ENCODE peak calls at places on chromosomes 1 and 21, in ten cellular contexts. One of them, this sample, is unnamed.

GRCh38 chr21:40793057-40793456 is 53.9 kb downstream of the DSCAM start:
- DNase-seq in SK-N-SH: no peak
- DNase-seq in sigmoid colon: no peak
- DNase-seq in K562: no peak
- DNase-seq in HepG2: no peak
- DNase-seq in tibial nerve: no peak
- DNase-seq in ovary: no peak
- DNase-seq in esophagus muscularis mucosa: peak; percentile 26
- DNase-seq in stomach: no peak
- DNase-seq in transverse colon: no peak
- DNase-seq in this sample: no peak

GRCh38 chr1:25641931-25642611 is 25.5 kb downstream of the MAN1C1 start:
- DNase-seq in esophagus muscularis mucosa: peak; percentile 75
- DNase-seq in transverse colon: no peak
- DNase-seq in ovary: no peak
- DNase-seq in K562: no peak
- DNase-seq in sigmoid colon: peak; percentile 74
- DNase-seq in tibial nerve: peak; percentile 35
- DNase-seq in SK-N-SH: no peak
- DNase-seq in stomach: no peak
- DNase-seq in HepG2: no peak
- DNase-seq in this sample: no peak

GRCh38 chr1:115495603-115496002 is 146.2 kb upstream of the VANGL1 start:
- DNase-seq in stomach: no peak
- DNase-seq in HepG2: no peak
- DNase-seq in SK-N-SH: no peak
- DNase-seq in esophagus muscularis mucosa: no peak
- DNase-seq in transverse colon: no peak
- DNase-seq in sigmoid colon: no peak
- DNase-seq in tibial nerve: no peak
- DNase-seq in K562: no peak
- DNase-seq in ovary: no peak
- DNase-seq in this sample: no peak

GRCh38 chr1:153488731-153489130 is 28.3 kb upstream of the S100A7 start:
- DNase-seq in tibial nerve: no peak
- DNase-seq in HepG2: no peak
- DNase-seq in esophagus muscularis mucosa: no peak
- DNase-seq in SK-N-SH: no peak
- DNase-seq in sigmoid colon: peak; percentile 87
- DNase-seq in ovary: no peak
- DNase-seq in K562: no peak
- DNase-seq in stomach: peak; percentile 60
- DNase-seq in transverse colon: no peak
- DNase-seq in this sample: no peak

GRCh38 chr1:101371259-101371658 is 134.4 kb downstream of the S1PR1 start:
- DNase-seq in SK-N-SH: no peak
- DNase-seq in HepG2: peak; percentile 1
- DNase-seq in sigmoid colon: no peak
- DNase-seq in tibial nerve: no peak
- DNase-seq in transverse colon: no peak
- DNase-seq in ovary: no peak
- DNase-seq in K562: no peak
- DNase-seq in stomach: no peak
- DNase-seq in esophagus muscularis mucosa: no peak
- DNase-seq in this sample: no peak

GRCh38 chr1:216461466-216461865 is 38.2 kb upstream of the USH2A start:
- DNase-seq in SK-N-SH: no peak
- DNase-seq in esophagus muscularis mucosa: no peak
- DNase-seq in HepG2: no peak
- DNase-seq in tibial nerve: no peak
- DNase-seq in K562: no peak
- DNase-seq in stomach: no peak
- DNase-seq in transverse colon: no peak
- DNase-seq in sigmoid colon: no peak
- DNase-seq in ovary: no peak
- DNase-seq in this sample: no peak

GRCh38 chr1:110880708-110881374 is 7.9 kb downstream of the CD53 start:
- DNase-seq in stomach: no peak
- DNase-seq in HepG2: no peak
- DNase-seq in sigmoid colon: no peak
- DNase-seq in K562: peak; percentile 64
- DNase-seq in tibial nerve: no peak
- DNase-seq in esophagus muscularis mucosa: no peak
- DNase-seq in ovary: no peak
- DNase-seq in SK-N-SH: no peak
- DNase-seq in transverse colon: no peak
- DNase-seq in this sample: no peak

GRCh38 chr1:78292361-78292760 is 198.4 kb upstream of the PTGFR start:
- DNase-seq in transverse colon: no peak
- DNase-seq in ovary: no peak
- DNase-seq in tibial nerve: no peak
- DNase-seq in K562: no peak
- DNase-seq in SK-N-SH: no peak
- DNase-seq in stomach: no peak
- DNase-seq in HepG2: no peak
- DNase-seq in sigmoid colon: no peak
- DNase-seq in esophagus muscularis mucosa: no peak
- DNase-seq in this sample: no peak

GRCh38 chr1:54409156-54410142 is 3.3 kb upstream of the SSBP3 start:
- DNase-seq in tibial nerve: no peak
- DNase-seq in stomach: peak; percentile 28
- DNase-seq in HepG2: no peak
- DNase-seq in sigmoid colon: no peak
- DNase-seq in ovary: no peak
- DNase-seq in K562: peak; percentile 75
- DNase-seq in esophagus muscularis mucosa: no peak
- DNase-seq in SK-N-SH: no peak
- DNase-seq in transverse colon: peak; percentile 68
- DNase-seq in this sample: no peak

GRCh38 chr1:111754964-111755320 is 759 bp upstream of the DDX20 start:
- DNase-seq in sigmoid colon: no peak
- DNase-seq in stomach: peak; percentile 44
- DNase-seq in esophagus muscularis mucosa: no peak
- DNase-seq in K562: peak; percentile 56
- DNase-seq in transverse colon: peak; percentile 49
- DNase-seq in tibial nerve: peak; percentile 36
- DNase-seq in SK-N-SH: peak; percentile 79
- DNase-seq in HepG2: no peak
- DNase-seq in ovary: peak; percentile 58
- DNase-seq in this sample: peak; percentile 54

GRCh38 chr1:93615201-93616150 is 66.2 kb downstream of the BCAR3 start:
- DNase-seq in transverse colon: peak; percentile 28
- DNase-seq in tibial nerve: no peak
- DNase-seq in K562: peak; percentile 50
- DNase-seq in sigmoid colon: peak; percentile 52
- DNase-seq in stomach: no peak
- DNase-seq in HepG2: peak; percentile 80
- DNase-seq in ovary: no peak
- DNase-seq in esophagus muscularis mucosa: no peak
- DNase-seq in SK-N-SH: no peak
- DNase-seq in this sample: no peak

GRCh38 chr1:100523038-100523649 is 14.8 kb upstream of the GPR88 start:
- DNase-seq in HepG2: no peak
- DNase-seq in transverse colon: no peak
- DNase-seq in stomach: no peak
- DNase-seq in sigmoid colon: no peak
- DNase-seq in esophagus muscularis mucosa: no peak
- DNase-seq in ovary: no peak
- DNase-seq in tibial nerve: no peak
- DNase-seq in K562: no peak
- DNase-seq in SK-N-SH: no peak
- DNase-seq in this sample: no peak

GRCh38 chr1:30878016-30878415 is 30.5 kb downstream of the SDC3 start:
- DNase-seq in sigmoid colon: no peak
- DNase-seq in tibial nerve: no peak
- DNase-seq in transverse colon: no peak
- DNase-seq in ovary: no peak
- DNase-seq in stomach: no peak
- DNase-seq in esophagus muscularis mucosa: no peak
- DNase-seq in K562: no peak
- DNase-seq in SK-N-SH: no peak
- DNase-seq in HepG2: no peak
- DNase-seq in this sample: no peak

GRCh38 chr1:227192163-227192562 is 126.1 kb downstream of the CDC42BPA start:
- DNase-seq in stomach: peak; percentile 36
- DNase-seq in SK-N-SH: no peak
- DNase-seq in transverse colon: peak; percentile 10
- DNase-seq in sigmoid colon: no peak
- DNase-seq in HepG2: no peak
- DNase-seq in esophagus muscularis mucosa: no peak
- DNase-seq in K562: no peak
- DNase-seq in tibial nerve: no peak
- DNase-seq in ovary: no peak
- DNase-seq in this sample: no peak

GRCh38 chr1:159917533-159917932 is 7.8 kb downstream of the TAGLN2 start:
- DNase-seq in SK-N-SH: no peak
- DNase-seq in stomach: peak; percentile 77
- DNase-seq in ovary: no peak
- DNase-seq in HepG2: no peak
- DNase-seq in sigmoid colon: no peak
- DNase-seq in transverse colon: peak; percentile 38
- DNase-seq in K562: no peak
- DNase-seq in tibial nerve: no peak
- DNase-seq in esophagus muscularis mucosa: no peak
- DNase-seq in this sample: no peak

GRCh38 chr1:159918041-159918917 is 7.0 kb downstream of the TAGLN2 start:
- DNase-seq in tibial nerve: no peak
- DNase-seq in SK-N-SH: no peak
- DNase-seq in ovary: no peak
- DNase-seq in HepG2: no peak
- DNase-seq in stomach: no peak
- DNase-seq in sigmoid colon: no peak
- DNase-seq in K562: no peak
- DNase-seq in esophagus muscularis mucosa: no peak
- DNase-seq in transverse colon: no peak
- DNase-seq in this sample: no peak

GRCh38 chr1:159915571-159916239 is 9.6 kb downstream of the TAGLN2 start:
- DNase-seq in transverse colon: no peak
- DNase-seq in HepG2: no peak
- DNase-seq in SK-N-SH: no peak
- DNase-seq in K562: no peak
- DNase-seq in tibial nerve: no peak
- DNase-seq in ovary: no peak
- DNase-seq in esophagus muscularis mucosa: no peak
- DNase-seq in sigmoid colon: no peak
- DNase-seq in stomach: no peak
- DNase-seq in this sample: no peak

GRCh38 chr1:159914252-159915018 is 10.9 kb downstream of the TAGLN2 start:
- DNase-seq in transverse colon: no peak
- DNase-seq in ovary: no peak
- DNase-seq in K562: no peak
- DNase-seq in HepG2: no peak
- DNase-seq in sigmoid colon: no peak
- DNase-seq in stomach: peak; percentile 57
- DNase-seq in esophagus muscularis mucosa: no peak
- DNase-seq in tibial nerve: no peak
- DNase-seq in SK-N-SH: no peak
- DNase-seq in this sample: no peak

DNA sequence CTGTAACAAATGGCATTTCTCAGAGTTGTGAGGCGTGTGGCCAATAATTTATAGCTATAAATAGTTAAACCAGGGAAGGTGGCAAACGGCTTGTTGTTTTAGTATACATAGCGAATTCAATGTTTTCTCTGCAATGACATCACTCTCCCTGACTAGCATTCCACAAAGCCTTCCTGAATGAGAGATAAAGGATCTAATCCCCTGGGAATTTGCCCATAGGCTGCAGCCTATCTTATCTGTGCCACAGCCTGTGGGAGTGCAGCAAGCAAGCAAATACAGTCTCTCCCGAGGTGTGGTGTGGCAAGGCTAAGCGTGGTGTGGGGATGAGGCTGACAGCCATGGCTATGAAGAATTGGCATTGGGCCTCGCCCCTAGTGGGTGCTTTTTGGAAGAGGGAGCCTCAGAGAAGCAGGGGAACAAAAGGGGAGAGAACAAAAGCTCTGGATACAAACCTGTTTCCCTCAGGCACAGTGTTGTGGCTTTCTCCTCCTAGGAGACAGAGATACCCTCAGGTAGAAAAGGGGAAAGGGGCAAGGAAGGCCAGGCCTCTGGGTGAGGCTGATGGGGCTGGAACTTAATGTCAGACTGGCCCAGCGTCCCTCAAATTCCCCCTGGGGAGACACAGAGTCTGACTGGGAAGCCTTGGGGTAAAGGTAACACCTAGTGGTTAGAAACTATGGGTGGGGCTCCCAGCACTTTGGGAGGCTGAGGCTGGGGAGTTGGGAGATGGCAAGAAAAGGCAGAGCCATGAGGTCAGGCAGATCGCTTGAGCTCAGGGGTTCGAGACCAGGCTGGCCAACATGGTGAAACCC is 8.9 kb downstream of the TAGLN2 start:
- DNase-seq in esophagus muscularis mucosa: no peak
- DNase-seq in tibial nerve: no peak
- DNase-seq in SK-N-SH: peak; percentile 58
- DNase-seq in sigmoid colon: no peak
- DNase-seq in stomach: peak; percentile 60
- DNase-seq in K562: no peak
- DNase-seq in transverse colon: no peak
- DNase-seq in HepG2: peak; percentile 60
- DNase-seq in ovary: no peak
- DNase-seq in this sample: no peak
- TF ChIP-seq EP300 in esophagus muscularis mucosa: no peak
- TF ChIP-seq EP300 in tibial nerve: no peak
- TF ChIP-seq EP300 in SK-N-SH: no peak
- TF ChIP-seq EP300 in sigmoid colon: no peak
- TF ChIP-seq EP300 in stomach: no peak
- TF ChIP-seq EP300 in K562: no peak
- TF ChIP-seq EP300 in transverse colon: no peak
- TF ChIP-seq EP300 in HepG2: no peak
- TF ChIP-seq EP300 in ovary: no peak
- TF ChIP-seq EP300 in this sample: no peak

GRCh38 chr1:119651641-119652040 is 3.6 kb upstream of the ZNF697 start:
- DNase-seq in sigmoid colon: no peak
- DNase-seq in stomach: no peak
- DNase-seq in ovary: no peak
- DNase-seq in K562: no peak
- DNase-seq in HepG2: no peak
- DNase-seq in SK-N-SH: no peak
- DNase-seq in transverse colon: no peak
- DNase-seq in esophagus muscularis mucosa: no peak
- DNase-seq in tibial nerve: no peak
- DNase-seq in this sample: no peak
- H3K27me3 ChIP-seq in sigmoid colon: no peaks in the 10 kb centered on the region
- H3K27me3 ChIP-seq in stomach: peaks cover 4% of the 10 kb centered on the region
- H3K27me3 ChIP-seq in ovary: no peaks in the 10 kb centered on the region
- H3K27me3 ChIP-seq in K562: peaks cover 30% of the 10 kb centered on the region
- H3K27me3 ChIP-seq in HepG2: peaks cover 2% of the 10 kb centered on the region
- H3K27me3 ChIP-seq in SK-N-SH: no peaks in the 10 kb centered on the region
- H3K27me3 ChIP-seq in transverse colon: no peaks in the 10 kb centered on the region
- H3K27me3 ChIP-seq in esophagus muscularis mucosa: no peaks in the 10 kb centered on the region
- H3K27me3 ChIP-seq in tibial nerve: no peaks in the 10 kb centered on the region
- H3K27me3 ChIP-seq in this sample: no peaks in the 10 kb centered on the region

GRCh38 chr1:200154069-200154767 is 126.7 kb downstream of the NR5A2 start:
- DNase-seq in sigmoid colon: no peak
- DNase-seq in ovary: no peak
- DNase-seq in transverse colon: peak; percentile 17
- DNase-seq in K562: peak; percentile 74
- DNase-seq in tibial nerve: no peak
- DNase-seq in esophagus muscularis mucosa: no peak
- DNase-seq in HepG2: no peak
- DNase-seq in SK-N-SH: no peak
- DNase-seq in stomach: no peak
- DNase-seq in this sample: no peak
- TF ChIP-seq EP300 in sigmoid colon: no peak
- TF ChIP-seq EP300 in ovary: no peak
- TF ChIP-seq EP300 in transverse colon: no peak
- TF ChIP-seq EP300 in K562: peak; percentile 97
- TF ChIP-seq EP300 in tibial nerve: no peak
- TF ChIP-seq EP300 in esophagus muscularis mucosa: no peak
- TF ChIP-seq EP300 in HepG2: no peak
- TF ChIP-seq EP300 in SK-N-SH: no peak
- TF ChIP-seq EP300 in stomach: no peak
- TF ChIP-seq EP300 in this sample: no peak

GRCh38 chr1:86765073-86765472 is 60.7 kb downstream of the SH3GLB1 start:
- DNase-seq in tibial nerve: no peak
- DNase-seq in sigmoid colon: no peak
- DNase-seq in transverse colon: no peak
- DNase-seq in HepG2: no peak
- DNase-seq in stomach: no peak
- DNase-seq in esophagus muscularis mucosa: no peak
- DNase-seq in ovary: no peak
- DNase-seq in SK-N-SH: no peak
- DNase-seq in K562: peak; percentile 63
- DNase-seq in this sample: no peak
- H3K27me3 ChIP-seq in tibial nerve: no peaks in the 10 kb centered on the region
- H3K27me3 ChIP-seq in sigmoid colon: no peaks in the 10 kb centered on the region
- H3K27me3 ChIP-seq in transverse colon: no peaks in the 10 kb centered on the region
- H3K27me3 ChIP-seq in HepG2: no peaks in the 10 kb centered on the region
- H3K27me3 ChIP-seq in stomach: peaks cover 8% of the 10 kb centered on the region
- H3K27me3 ChIP-seq in esophagus muscularis mucosa: no peaks in the 10 kb centered on the region
- H3K27me3 ChIP-seq in ovary: no peaks in the 10 kb centered on the region
- H3K27me3 ChIP-seq in SK-N-SH: no peaks in the 10 kb centered on the region
- H3K27me3 ChIP-seq in K562: no peaks in the 10 kb centered on the region
- H3K27me3 ChIP-seq in this sample: no peaks in the 10 kb centered on the region